ENCODE peak calls at places on chromosomes 6 and 20, in nine cellular contexts. F, O, V, U, K, J, Y, B and I are unnamed samples.

GRCh38 chr6:90730191-90730673 is 143.4 kb upstream of the MAP3K7 start:
- DNase-seq in F (no peak), O (no peak), V (no peak), U (no peak), K (no peak), J (no peak), Y (no peak), B (no peak), I (no peak)

GRCh38 chr6:35240838-35241801 is 18.4 kb upstream of the ZNF76 start:
- DNase-seq in F (peak; percentile 72), O (peak; percentile 47), V (peak; percentile 83), U (peak; percentile 46), K (peak; percentile 52), J (peak; percentile 45), Y (peak; percentile 32), B (peak; percentile 88), I (peak; percentile 67)

GRCh38 chr6:144266091-144266649 is 19.0 kb upstream of the UTRN start:
- DNase-seq in F (no peak), O (no peak), V (no peak), U (peak; percentile 69), K (no peak), J (no peak), Y (no peak), B (no peak), I (no peak)

GRCh38 chr6:256169-256568 is 36.1 kb upstream of the DUSP22 start:
- DNase-seq in F (no peak), O (no peak), V (no peak), U (no peak), K (no peak), J (no peak), Y (no peak), B (no peak), I (no peak)

GRCh38 chr6:138953451-138953850 is 34.6 kb downstream of the REPS1 start:
- DNase-seq in F (no peak), O (no peak), V (no peak), U (no peak), K (no peak), J (no peak), Y (no peak), B (no peak), I (no peak)

GRCh38 chr6:45118684-45119230 is 209.4 kb upstream of the RUNX2 start:
- DNase-seq in F (no peak), O (no peak), V (no peak), U (no peak), K (no peak), J (no peak), Y (no peak), B (no peak), I (no peak)

GRCh38 chr6:35794536-35795452 is 2.3 kb downstream of the CLPS start:
- DNase-seq in F (no peak), O (no peak), V (no peak), U (no peak), K (no peak), J (no peak), Y (no peak), B (no peak), I (no peak)

GRCh38 chr6:2884817-2885216 is 18.3 kb downstream of the SERPINB9 start:
- DNase-seq in F (no peak), O (no peak), V (no peak), U (no peak), K (no peak), J (no peak), Y (no peak), B (no peak), I (no peak)

GRCh38 chr6:14717307-14717706 is 528.6 kb upstream of the JARID2 start:
- DNase-seq in F (no peak), O (no peak), V (no peak), U (no peak), K (no peak), J (no peak), Y (no peak), B (no peak), I (no peak)

GRCh38 chr6:32156891-32157290 is 3.0 kb downstream of the PPT2 start:
- DNase-seq in F (no peak), O (no peak), V (no peak), U (no peak), K (no peak), J (no peak), Y (no peak), B (no peak), I (no peak)

GRCh38 chr6:25025919-25026301 is 90.2 kb upstream of the RIPOR2 start:
- DNase-seq in F (no peak), O (no peak), V (no peak), U (no peak), K (no peak), J (no peak), Y (no peak), B (no peak), I (no peak)

GRCh38 chr6:17584241-17584803 is 15.8 kb upstream of the FAM8A1 start:
- DNase-seq in F (no peak), O (peak; percentile 66), V (peak; percentile 39), U (peak; percentile 76), K (no peak), J (peak; percentile 70), Y (peak; percentile 60), B (peak; percentile 65), I (no peak)

GRCh38 chr20:51914758-51915157 is 112.4 kb upstream of the SALL4 start:
- DNase-seq in F (no peak), O (no peak), V (no peak), U (no peak), K (no peak), J (no peak), Y (peak; percentile 98), B (no peak), I (no peak)

GRCh38 chr6:36660771-36661471 is 17.6 kb upstream of the CDKN1A start:
- DNase-seq in F (no peak), O (no peak), V (no peak), U (no peak), K (no peak), J (no peak), Y (no peak), B (no peak), I (no peak)

GRCh38 chr20:13331536-13331935 is 110.5 kb downstream of the ISM1 start:
- DNase-seq in F (no peak), O (no peak), V (no peak), U (no peak), K (no peak), J (no peak), Y (no peak), B (no peak), I (no peak)

GRCh38 chr6:114419175-114419574 is 76.4 kb upstream of the HS3ST5 start:
- DNase-seq in F (no peak), O (no peak), V (peak; percentile 1), U (no peak), K (no peak), J (no peak), Y (peak; percentile 49), B (no peak), I (no peak)

GRCh38 chr6:70651326-70651905 is 16.3 kb upstream of the SMAP1 start:
- DNase-seq in F (peak; percentile 23), O (no peak), V (no peak), U (no peak), K (peak; percentile 20), J (no peak), Y (peak; percentile 25), B (no peak), I (no peak)

GRCh38 chr6:52303178-52303577 is 18.6 kb upstream of the MCM3 start:
- DNase-seq in F (no peak), O (no peak), V (no peak), U (no peak), K (no peak), J (no peak), Y (no peak), B (no peak), I (no peak)

GRCh38 chr20:41854765-41855164 is 236.6 kb upstream of the CHD6 start:
- DNase-seq in F (no peak), O (peak; percentile 11), V (no peak), U (no peak), K (no peak), J (no peak), Y (peak; percentile 58), B (no peak), I (no peak)